ENCODE peak calls at places on chromosomes 16 and 17, in four cellular contexts. One of them, this sample, is unnamed.
A peak's percentile ranks its signal among the peaks of the same experiment; 100 is the strongest.

GRCh38 chr17:75645501-75645888 is 12.3 kb downstream of the SMIM5 start:
- DNase-seq in GM23248: no peak
- DNase-seq in cerebellum: no peak
- DNase-seq in EL: no peak
- DNase-seq in this sample: no peak

GRCh38 chr17:42249681-42250446 is 26.3 kb downstream of the STAT5B start:
- DNase-seq in cerebellum: no peak
- DNase-seq in GM23248: no peak
- DNase-seq in EL: no peak
- DNase-seq in this sample: no peak

GRCh38 chr16:21645261-21645721 is 7.1 kb downstream of the IGSF6 start:
- DNase-seq in GM23248: peak; percentile 60
- DNase-seq in cerebellum: no peak
- DNase-seq in EL: peak; percentile 14
- DNase-seq in this sample: no peak

GRCh38 chr17:7615265-7615747 is 609 bp upstream of the FXR2 start:
- DNase-seq in GM23248: no peak
- DNase-seq in EL: no peak
- DNase-seq in cerebellum: no peak
- DNase-seq in this sample: no peak

GRCh38 chr16:68859827-68860226 is 16.5 kb downstream of the TANGO6 start:
- DNase-seq in GM23248: no peak
- DNase-seq in EL: no peak
- DNase-seq in cerebellum: no peak
- DNase-seq in this sample: no peak

GRCh38 chr17:62701706-62702085 is 74.2 kb downstream of the MRC2 start:
- DNase-seq in EL: no peak
- DNase-seq in cerebellum: no peak
- DNase-seq in GM23248: no peak
- DNase-seq in this sample: no peak

GRCh38 chr17:32755045-32755805 is 121.7 kb downstream of the MYO1D start:
- DNase-seq in GM23248: peak; percentile 82
- DNase-seq in EL: peak; percentile 68
- DNase-seq in cerebellum: peak; percentile 72
- DNase-seq in this sample: peak; percentile 83

GRCh38 chr16:51049678-51050378 is 101.2 kb downstream of the SALL1 start:
- DNase-seq in cerebellum: no peak
- DNase-seq in EL: no peak
- DNase-seq in GM23248: no peak
- DNase-seq in this sample: no peak

GRCh38 chr17:78946631-78947030 is 21.4 kb upstream of the TIMP2 start:
- DNase-seq in GM23248: no peak
- DNase-seq in cerebellum: no peak
- DNase-seq in EL: no peak
- DNase-seq in this sample: no peak

GRCh38 chr17:66522591-66523272 is 220.3 kb downstream of the PRKCA start:
- DNase-seq in EL: peak; percentile 50
- DNase-seq in GM23248: peak; percentile 76
- DNase-seq in cerebellum: no peak
- DNase-seq in this sample: no peak

GRCh38 chr17:21689604-21690003 is 2.7 kb upstream of the KCNJ18 start:
- DNase-seq in GM23248: peak; percentile 99
- DNase-seq in EL: peak; percentile 91
- DNase-seq in cerebellum: peak; percentile 37
- DNase-seq in this sample: no peak

GRCh38 chr16:27729516-27730304 is 179.8 kb downstream of the KATNIP start:
- DNase-seq in GM23248: no peak
- DNase-seq in cerebellum: no peak
- DNase-seq in EL: peak; percentile 13
- DNase-seq in this sample: no peak

GRCh38 chr17:80252871-80253270 is 7.8 kb upstream of the RNF213 start:
- DNase-seq in EL: no peak
- DNase-seq in cerebellum: no peak
- DNase-seq in GM23248: peak; percentile 19
- DNase-seq in this sample: no peak

GRCh38 chr17:1783834-1784611 is 22.2 kb downstream of the SERPINF1 start:
- DNase-seq in GM23248: peak; percentile 89
- DNase-seq in EL: peak; percentile 47
- DNase-seq in cerebellum: peak; percentile 51
- DNase-seq in this sample: peak; percentile 64

GRCh38 chr16:66622863-66623262 is 18.4 kb downstream of the CMTM3 start:
- DNase-seq in GM23248: no peak
- DNase-seq in cerebellum: no peak
- DNase-seq in EL: no peak
- DNase-seq in this sample: no peak

GRCh38 chr17:73228748-73229236 is 32.9 kb downstream of the CPSF4L start:
- DNase-seq in EL: peak; percentile 88
- DNase-seq in GM23248: peak; percentile 95
- DNase-seq in cerebellum: no peak
- DNase-seq in this sample: no peak

GRCh38 chr17:77611791-77612466 is 346.6 kb upstream of the TNRC6C start:
- DNase-seq in cerebellum: no peak
- DNase-seq in EL: no peak
- DNase-seq in GM23248: no peak
- DNase-seq in this sample: no peak

GRCh38 chr16:67441907-67442306 is 11.0 kb downstream of the HSD11B2 start:
- DNase-seq in cerebellum: peak; percentile 74
- DNase-seq in GM23248: no peak
- DNase-seq in EL: no peak
- DNase-seq in this sample: peak; percentile 70

GRCh38 chr17:47161988-47162622 is 27.0 kb downstream of the CDC27 start:
- DNase-seq in EL: no peak
- DNase-seq in cerebellum: no peak
- DNase-seq in GM23248: no peak
- DNase-seq in this sample: no peak